ENCODE peak calls at places on chromosomes 16 and 17, in ten cellular contexts. U is lower leg skin, V is OCI-LY7, E is bronchial epithelial cell, P is DND-41, X is tibial artery, H is astrocyte of the spinal cord, Q is cardiac muscle cell, Z is pancreas, M is hepatocyte. L is an unnamed sample.

GRCh38 chr16:70708381-70709253 is 22.8 kb upstream of the MTSS2 start:
- DNase-seq in U (no peak), V (no peak), E (no peak), P (no peak), X (no peak), H (no peak), Q (no peak), Z (no peak), M (no peak), L (no peak)

GRCh38 chr17:80362428-80363119 is 52.4 kb upstream of the ENDOV start:
- DNase-seq in U (no peak), V (no peak), E (no peak), P (no peak), X (peak), H (peak), Q (no peak), Z (no peak), M (no peak), L (peak)

GRCh38 chr17:11598274-11599221 is at the start of gene DNAH9:
- DNase-seq in U (peak), V (no peak), E (peak), P (no peak), X (peak), H (peak), Q (peak), Z (peak), M (peak), L (peak)

GRCh38 chr17:76922084-76922483 is 53.9 kb downstream of the MGAT5B start:
- DNase-seq in U (no peak), V (no peak), E (no peak), P (no peak), X (no peak), H (no peak), Q (no peak), Z (no peak), M (no peak), L (no peak)

GRCh38 chr17:4605826-4606225 is 21.5 kb downstream of the SMTNL2 start:
- DNase-seq in U (no peak), V (no peak), E (no peak), P (peak), X (no peak), H (peak), Q (no peak), Z (no peak), M (peak), L (peak)

GRCh38 chr16:89015271-89015859 is 38.4 kb upstream of the CBFA2T3 start:
- DNase-seq in U (no peak), V (no peak), E (no peak), P (peak), X (no peak), H (no peak), Q (no peak), Z (no peak), M (no peak), L (no peak)

GRCh38 chr17:28385037-28385797 is 13.7 kb downstream of the SARM1 start:
- DNase-seq in U (no peak), V (no peak), E (no peak), P (no peak), X (no peak), H (no peak), Q (no peak), Z (peak), M (peak), L (no peak)

GRCh38 chr17:58665946-58666857 is 25.6 kb downstream of the TEX14 start:
- DNase-seq in U (no peak), V (no peak), E (peak), P (no peak), X (no peak), H (no peak), Q (no peak), Z (no peak), M (no peak), L (no peak)

GRCh38 chr16:78303946-78304345 is 204.5 kb downstream of the WWOX start:
- DNase-seq in U (no peak), V (no peak), E (no peak), P (no peak), X (peak), H (no peak), Q (no peak), Z (no peak), M (no peak), L (no peak)

GRCh38 chr16:87101903-87102302 is 215.3 kb downstream of the C16orf95 start:
- DNase-seq in U (peak), V (no peak), E (no peak), P (no peak), X (no peak), H (peak), Q (no peak), Z (peak), M (no peak), L (peak)

DNA sequence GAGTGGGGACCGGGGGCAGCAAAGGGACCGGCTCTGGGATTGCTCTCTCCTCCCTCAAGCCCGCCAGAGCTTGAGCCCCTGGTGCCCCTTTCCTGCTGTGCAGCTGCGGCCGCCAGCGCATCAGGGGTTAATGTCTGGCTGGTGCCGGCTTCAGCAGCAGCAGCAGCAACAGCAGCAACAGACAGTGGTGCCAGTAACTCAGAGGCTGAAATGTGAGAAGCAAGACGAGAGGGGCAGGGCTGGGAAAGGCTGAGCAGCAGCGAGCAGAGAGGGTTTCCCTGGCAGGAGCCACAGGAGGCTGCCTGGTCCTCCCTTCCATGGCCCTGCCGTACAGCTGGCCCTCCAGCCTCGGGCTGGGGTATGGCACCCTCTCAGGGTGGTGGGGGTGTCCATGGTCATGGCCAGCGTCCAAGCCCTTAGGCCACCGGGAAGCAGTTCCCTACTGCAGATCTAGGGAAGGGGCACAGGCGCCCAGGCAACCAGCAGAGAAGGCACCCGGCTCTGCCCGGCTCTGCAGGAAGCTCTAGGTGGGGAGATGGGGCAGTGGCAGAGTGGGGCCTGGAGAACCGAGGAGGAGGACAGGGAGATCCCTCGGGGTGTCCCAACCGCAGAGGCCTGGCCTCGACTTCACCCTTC is 21.1 kb upstream of the TFAP4 start:
- DNase-seq in U (no peak), V (no peak), E (peak), P (no peak), X (peak), H (peak), Q (peak), Z (peak), M (peak), L (peak)
- H3K4me3 ChIP-seq in U (no peak), V (no peak), E (no peak), P (no peak), X (peak), H (no peak), Q (peak), Z (no peak), M (no peak), L (no peak)

GRCh38 chr16:27642753-27643152 is 92.8 kb downstream of the KATNIP start:
- DNase-seq in U (no peak), V (peak), E (no peak), P (peak), X (no peak), H (peak), Q (no peak), Z (no peak), M (no peak), L (peak)
- TF ChIP-seq CTCF in U (no peak), V (peak), E (peak), P (peak), X (no peak), H (peak), Q (peak), Z (no peak), M (no peak), L (peak)

GRCh38 chr16:47667956-47668355 is 206.8 kb downstream of the PHKB start:
- DNase-seq in U (no peak), V (no peak), E (peak), P (no peak), X (no peak), H (peak), Q (no peak), Z (no peak), M (no peak), L (no peak)

GRCh38 chr16:47664653-47665325 is 203.7 kb downstream of the PHKB start:
- DNase-seq in U (no peak), V (no peak), E (no peak), P (no peak), X (no peak), H (peak), Q (no peak), Z (no peak), M (peak), L (no peak)

GRCh38 chr16:47660540-47660939 is 199.4 kb downstream of the PHKB start:
- DNase-seq in U (no peak), V (peak), E (no peak), P (no peak), X (no peak), H (no peak), Q (no peak), Z (no peak), M (no peak), L (no peak)

GRCh38 chr16:47666434-47666833 is 205.3 kb downstream of the PHKB start:
- DNase-seq in U (no peak), V (no peak), E (no peak), P (no peak), X (no peak), H (no peak), Q (no peak), Z (no peak), M (no peak), L (no peak)
- H3K4me3 ChIP-seq in U (no peak), V (no peak), E (no peak), P (no peak), X (no peak), H (no peak), Q (no peak), Z (no peak), M (no peak), L (no peak)

GRCh38 chr17:74119960-74120359 is 83.5 kb upstream of the RPL38 start:
- DNase-seq in U (no peak), V (no peak), E (no peak), P (no peak), X (no peak), H (no peak), Q (no peak), Z (no peak), M (no peak), L (no peak)

GRCh38 chr17:74119049-74119580 is 84.4 kb upstream of the RPL38 start:
- DNase-seq in U (peak), V (no peak), E (no peak), P (no peak), X (no peak), H (no peak), Q (no peak), Z (no peak), M (no peak), L (no peak)

GRCh38 chr17:74117999-74118421 is 85.5 kb upstream of the RPL38 start:
- DNase-seq in U (peak), V (no peak), E (no peak), P (no peak), X (no peak), H (no peak), Q (peak), Z (no peak), M (no peak), L (no peak)

GRCh38 chr17:74117087-74117486 is 86.4 kb upstream of the RPL38 start:
- DNase-seq in U (no peak), V (no peak), E (no peak), P (no peak), X (no peak), H (no peak), Q (no peak), Z (no peak), M (no peak), L (no peak)

DNA sequence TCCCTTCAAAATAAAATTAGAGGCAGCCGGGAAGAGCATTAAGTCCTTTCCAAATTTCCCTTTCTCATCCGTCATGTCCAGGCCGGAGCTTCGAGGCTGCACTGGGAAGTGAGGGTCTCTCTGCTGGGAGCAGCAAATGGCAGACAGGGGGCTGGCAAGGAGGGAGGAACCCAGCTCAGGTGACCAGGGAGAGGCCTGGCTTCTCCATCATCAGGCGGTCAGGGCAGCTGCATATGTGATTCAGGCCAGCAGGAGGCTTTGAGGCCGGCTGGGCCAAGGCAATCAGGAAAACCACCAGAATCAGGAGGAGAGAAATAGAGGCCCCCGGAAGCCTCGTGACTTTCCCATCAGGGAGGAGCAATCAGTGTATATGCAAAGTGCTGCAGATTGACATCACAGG is 85.0 kb upstream of the RPL38 start:
- DNase-seq in U (peak), V (no peak), E (no peak), P (no peak), X (no peak), H (no peak), Q (peak), Z (no peak), M (peak), L (no peak)
- TF ChIP-seq CTCF in U (no peak), V (no peak), E (no peak), P (no peak), X (no peak), H (peak), Q (peak), Z (no peak), M (no peak), L (no peak)

DNA sequence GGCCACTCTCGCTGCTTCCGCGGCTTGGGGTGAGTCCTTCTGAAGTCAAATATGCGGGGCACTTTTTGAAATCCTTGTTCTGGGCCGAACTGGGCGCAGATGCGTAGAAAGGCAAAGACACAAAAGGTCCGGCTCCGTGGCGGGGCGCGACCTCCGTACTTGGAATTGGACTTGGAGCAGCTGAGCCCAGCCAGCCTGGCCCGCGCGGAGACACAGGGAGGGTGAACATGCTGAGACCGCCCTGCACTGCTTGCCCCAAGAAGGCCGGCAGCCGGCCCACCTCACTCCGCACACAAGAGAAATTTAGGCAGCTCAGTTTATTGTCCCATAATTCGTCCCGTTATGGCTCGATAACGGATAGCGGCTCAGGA is 72.2 kb downstream of the CES1 start:
- DNase-seq in U (no peak), V (no peak), E (no peak), P (no peak), X (no peak), H (no peak), Q (no peak), Z (no peak), M (no peak), L (no peak)
- H3K4me3 ChIP-seq in U (no peak), V (no peak), E (no peak), P (no peak), X (no peak), H (no peak), Q (no peak), Z (no peak), M (no peak), L (no peak)

GRCh38 chr17:81968396-81968745 is 7.4 kb upstream of the NOTUM start:
- DNase-seq in U (no peak), V (no peak), E (no peak), P (no peak), X (no peak), H (no peak), Q (no peak), Z (no peak), M (no peak), L (no peak)

GRCh38 chr17:81968850-81969812 is 8.1 kb upstream of the NOTUM start:
- DNase-seq in U (no peak), V (no peak), E (no peak), P (no peak), X (no peak), H (no peak), Q (no peak), Z (no peak), M (no peak), L (no peak)

GRCh38 chr17:81966343-81967243 is 5.6 kb upstream of the NOTUM start:
- DNase-seq in U (no peak), V (peak), E (no peak), P (no peak), X (no peak), H (no peak), Q (peak), Z (peak), M (peak), L (peak)

GRCh38 chr17:81967533-81968395 is 6.8 kb upstream of the NOTUM start:
- DNase-seq in U (peak), V (peak), E (peak), P (peak), X (peak), H (peak), Q (peak), Z (peak), M (peak), L (peak)

GRCh38 chr17:81967244-81967532 is 6.2 kb upstream of the NOTUM start:
- DNase-seq in U (no peak), V (no peak), E (no peak), P (no peak), X (no peak), H (no peak), Q (no peak), Z (no peak), M (no peak), L (no peak)
- TF ChIP-seq CTCF in U (no peak), V (no peak), E (no peak), P (no peak), X (no peak), H (no peak), Q (no peak), Z (no peak), M (no peak), L (no peak)

GRCh38 chr16:73066321-73066926 is 18.5 kb upstream of the ZFHX3 start:
- DNase-seq in U (no peak), V (no peak), E (no peak), P (no peak), X (no peak), H (no peak), Q (no peak), Z (no peak), M (no peak), L (no peak)
- H3K4me3 ChIP-seq in U (no peak), V (no peak), E (no peak), P (no peak), X (peak), H (no peak), Q (peak), Z (no peak), M (no peak), L (no peak)

L was measured in cardiac fibroblast.